ENCODE peak calls at places on chromosomes 12 and 14, in seven cellular contexts. T is Panc1; B is RKO; P is GM04503; K is NCI-H1092 treated with DMSO at 0.1 percent for 48 hours; X is HS-5; H is activated naive CD4-positive, alpha-beta T cell. N is an unnamed sample.

GRCh38 chr12:15996254-15996653 is 85.1 kb downstream of the DERA start:
- DNase-seq in K (peak), B (no peak), P (no peak), H (no peak), X (no peak), T (no peak), N (no peak)

GRCh38 chr14:83558946-83559345 is 1971.0 kb upstream of the FLRT2 start:
- DNase-seq in X (no peak), H (no peak), P (no peak), B (no peak), T (no peak), K (no peak), N (no peak)

GRCh38 chr14:78010688-78011087 is 159.5 kb upstream of the NRXN3 start:
- DNase-seq in H (no peak), X (no peak), P (no peak), T (no peak), K (no peak), B (peak), N (peak)

GRCh38 chr12:53201170-53201541 is 5.9 kb downstream of the ITGB7 start:
- DNase-seq in H (no peak), X (no peak), B (no peak), T (no peak), K (no peak), P (no peak), N (no peak)

GRCh38 chr12:619346-619745 is 43.9 kb downstream of the NINJ2 start:
- DNase-seq in H (no peak), K (no peak), X (no peak), P (no peak), B (no peak), T (no peak), N (no peak)

GRCh38 chr12:1007276-1007675 is 16.3 kb downstream of the ERC1 start:
- DNase-seq in P (no peak), B (no peak), T (no peak), X (no peak), H (no peak), K (no peak), N (no peak)

GRCh38 chr12:3041558-3042164 is 35.5 kb upstream of the TSPAN9 start:
- DNase-seq in K (peak), H (no peak), X (peak), T (peak), P (no peak), B (peak), N (peak)

GRCh38 chr14:43858981-43859380 is 648.1 kb downstream of the FSCB start:
- DNase-seq in K (no peak), T (no peak), P (no peak), H (no peak), X (no peak), B (no peak), N (no peak)

N was measured in foreskin keratinocyte.